ENCODE peak calls at places on chromosomes 6 and 20, in ten cellular contexts. J is adrenal gland, M is endodermal cell, L is breast epithelium, R is fibroblast of lung, G is LNCaP clone FGC, Q is hepatocyte, X is gastrocnemius medialis, T is A673, I is dorsolateral prefrontal cortex. P is an unnamed sample.

GRCh38 chr20:31707994-31708744 is 14.5 kb downstream of the BCL2L1 start:
- DNase-seq in J (peak), M (peak), L (peak), R (no peak), G (no peak), Q (peak), X (peak), T (no peak), I (no peak), P (no peak)

GRCh38 chr6:32313964-32314363 is 57.7 kb downstream of the TSBP1 start:
- DNase-seq in J (no peak), M (no peak), L (no peak), R (no peak), G (no peak), Q (no peak), X (no peak), T (no peak), I (no peak), P (no peak)

GRCh38 chr20:43963872-43964791 is 49.5 kb downstream of the TOX2 start:
- DNase-seq in J (no peak), M (peak), L (no peak), R (peak), G (no peak), Q (no peak), X (no peak), T (peak), I (no peak), P (no peak)

GRCh38 chr6:3791526-3792212 is 40.2 kb upstream of the PXDC1 start:
- DNase-seq in J (no peak), M (no peak), L (no peak), R (no peak), G (no peak), Q (no peak), X (no peak), T (no peak), I (no peak), P (no peak)

GRCh38 chr6:38404355-38404754 is 235.4 kb downstream of the BTBD9 start:
- DNase-seq in J (no peak), M (no peak), L (no peak), R (peak), G (peak), Q (no peak), X (no peak), T (peak), I (no peak), P (no peak)

GRCh38 chr6:161736796-161737292 is 463.0 kb upstream of the AGPAT4 start:
- DNase-seq in J (no peak), M (no peak), L (no peak), R (no peak), G (no peak), Q (no peak), X (no peak), T (no peak), I (no peak), P (no peak)

GRCh38 chr6:109343518-109343917 is 38.7 kb downstream of the CD164 start:
- DNase-seq in J (no peak), M (no peak), L (no peak), R (no peak), G (no peak), Q (no peak), X (no peak), T (no peak), I (no peak), P (no peak)

GRCh38 chr20:45890077-45890996 is 671 bp downstream of the NEURL2 start:
- DNase-seq in J (peak), M (peak), L (peak), R (peak), G (no peak), Q (peak), X (peak), T (peak), I (peak), P (no peak)

GRCh38 chr6:98944598-98945011 is 3.1 kb downstream of the FBXL4 start:
- DNase-seq in J (peak), M (no peak), L (no peak), R (peak), G (peak), Q (peak), X (no peak), T (peak), I (no peak), P (no peak)

GRCh38 chr20:24634855-24635254 is 165.4 kb downstream of the SYNDIG1 start:
- DNase-seq in J (no peak), M (peak), L (no peak), R (peak), G (no peak), Q (peak), X (no peak), T (peak), I (peak), P (peak)

GRCh38 chr20:9514461-9515210 is at the start of gene LAMP5:
- DNase-seq in J (no peak), M (peak), L (no peak), R (peak), G (no peak), Q (peak), X (no peak), T (peak), I (no peak), P (no peak)

GRCh38 chr6:109187399-109188114 is 92.2 kb downstream of the CEP57L1 start:
- DNase-seq in J (peak), M (peak), L (peak), R (peak), G (no peak), Q (peak), X (peak), T (peak), I (peak), P (peak)

GRCh38 chr20:11015440-11015839 is 341.6 kb upstream of the JAG1 start:
- DNase-seq in J (no peak), M (no peak), L (no peak), R (no peak), G (no peak), Q (no peak), X (no peak), T (no peak), I (no peak), P (no peak)

GRCh38 chr6:27263886-27264285 is 16.4 kb downstream of the PRSS16 start:
- DNase-seq in J (no peak), M (no peak), L (no peak), R (no peak), G (no peak), Q (no peak), X (no peak), T (no peak), I (no peak), P (no peak)

GRCh38 chr6:17101422-17102257 is at the start of gene STMND1:
- DNase-seq in J (peak), M (peak), L (peak), R (peak), G (no peak), Q (peak), X (no peak), T (peak), I (no peak), P (no peak)

GRCh38 chr6:89793586-89793985 is 26.0 kb downstream of the MDN1 start:
- DNase-seq in J (no peak), M (no peak), L (no peak), R (no peak), G (no peak), Q (no peak), X (peak), T (no peak), I (no peak), P (no peak)

GRCh38 chr6:118591897-118592296 is 43.8 kb downstream of the PLN start:
- DNase-seq in J (no peak), M (no peak), L (no peak), R (peak), G (no peak), Q (no peak), X (no peak), T (no peak), I (no peak), P (no peak)

GRCh38 chr6:42378125-42378524 is 73.6 kb downstream of the TRERF1 start:
- DNase-seq in J (no peak), M (no peak), L (no peak), R (no peak), G (no peak), Q (no peak), X (no peak), T (no peak), I (no peak), P (no peak)

GRCh38 chr20:2873747-2874041 is 413 bp downstream of the PTPRA start:
- DNase-seq in J (peak), M (peak), L (peak), R (no peak), G (no peak), Q (peak), X (no peak), T (peak), I (peak), P (no peak)

GRCh38 chr20:62946918-62947317 is 5.6 kb upstream of the SLC17A9 start:
- DNase-seq in J (no peak), M (no peak), L (no peak), R (no peak), G (no peak), Q (no peak), X (no peak), T (no peak), I (no peak), P (no peak)

GRCh38 chr20:62973033-62973745 is 20.7 kb downstream of the SLC17A9 start:
- DNase-seq in J (no peak), M (no peak), L (no peak), R (no peak), G (no peak), Q (no peak), X (no peak), T (no peak), I (no peak), P (no peak)

GRCh38 chr20:3712279-3712873 is at the start of gene SIGLEC1:
- DNase-seq in J (peak), M (no peak), L (no peak), R (no peak), G (no peak), Q (no peak), X (peak), T (no peak), I (peak), P (no peak)

GRCh38 chr6:152094992-152095592 is 287.6 kb downstream of the ESR1 start:
- DNase-seq in J (peak), M (peak), L (peak), R (peak), G (no peak), Q (peak), X (peak), T (peak), I (no peak), P (peak)

GRCh38 chr6:144722214-144722737 is 437.1 kb downstream of the UTRN start:
- DNase-seq in J (no peak), M (no peak), L (no peak), R (no peak), G (no peak), Q (no peak), X (no peak), T (no peak), I (no peak), P (peak)

GRCh38 chr6:149318581-149319286 is 1.2 kb downstream of the TAB2 start:
- DNase-seq in J (no peak), M (no peak), L (no peak), R (no peak), G (no peak), Q (peak), X (no peak), T (peak), I (no peak), P (no peak)

GRCh38 chr6:149319413-149319812 is 1.9 kb downstream of the TAB2 start:
- DNase-seq in J (no peak), M (no peak), L (no peak), R (no peak), G (no peak), Q (no peak), X (no peak), T (no peak), I (no peak), P (no peak)

GRCh38 chr6:149317656-149318571 is at the start of gene TAB2:
- DNase-seq in J (peak), M (peak), L (peak), R (no peak), G (no peak), Q (peak), X (peak), T (peak), I (no peak), P (no peak)

GRCh38 chr6:149316108-149316727 is 1.3 kb upstream of the TAB2 start:
- DNase-seq in J (no peak), M (no peak), L (no peak), R (no peak), G (no peak), Q (no peak), X (no peak), T (no peak), I (no peak), P (no peak)

GRCh38 chr6:149316740-149317655 is 514 bp upstream of the TAB2 start:
- DNase-seq in J (peak), M (peak), L (peak), R (peak), G (peak), Q (peak), X (peak), T (peak), I (peak), P (peak)
- TF ChIP-seq CTCF in J (peak), M (peak), L (peak), R (no peak), G (no peak), Q (no peak), X (no peak), T (no peak), I (no peak), P (no peak)

GRCh38 chr6:112038268-112038667 is 15.6 kb upstream of the CCN6 start:
- DNase-seq in J (no peak), M (no peak), L (no peak), R (no peak), G (no peak), Q (no peak), X (no peak), T (peak), I (no peak), P (no peak)
- H3K4me3 ChIP-seq in J (no peak), M (no peak), L (no peak), R (no peak), G (no peak), Q (no peak), X (no peak), T (no peak), I (no peak), P (no peak)

DNA sequence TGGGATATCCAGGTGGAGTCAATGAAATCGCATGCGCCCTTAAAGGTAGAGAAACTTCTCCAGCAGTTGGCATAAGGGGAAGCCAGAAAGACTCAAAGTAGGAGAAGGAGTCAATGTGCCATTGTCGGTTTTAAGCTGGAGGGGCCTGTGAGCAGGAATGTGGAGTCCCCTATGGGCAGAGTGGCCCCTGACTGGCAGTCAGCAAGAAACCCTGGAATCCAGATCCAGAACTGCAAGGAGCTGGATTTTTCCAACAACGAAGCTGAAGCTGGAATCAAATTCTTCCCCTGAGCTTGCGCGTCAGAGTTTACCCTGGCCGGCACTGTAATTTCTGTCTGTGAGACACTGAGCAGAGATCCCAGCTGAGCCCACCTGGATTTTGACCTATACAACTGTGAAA is 315.0 kb downstream of the DHX35 start:
- DNase-seq in J (no peak), M (no peak), L (no peak), R (no peak), G (no peak), Q (no peak), X (no peak), T (no peak), I (no peak), P (no peak)
- TF ChIP-seq CTCF in J (no peak), M (no peak), L (no peak), R (no peak), G (no peak), Q (no peak), X (no peak), T (no peak), I (no peak), P (no peak)

DNA sequence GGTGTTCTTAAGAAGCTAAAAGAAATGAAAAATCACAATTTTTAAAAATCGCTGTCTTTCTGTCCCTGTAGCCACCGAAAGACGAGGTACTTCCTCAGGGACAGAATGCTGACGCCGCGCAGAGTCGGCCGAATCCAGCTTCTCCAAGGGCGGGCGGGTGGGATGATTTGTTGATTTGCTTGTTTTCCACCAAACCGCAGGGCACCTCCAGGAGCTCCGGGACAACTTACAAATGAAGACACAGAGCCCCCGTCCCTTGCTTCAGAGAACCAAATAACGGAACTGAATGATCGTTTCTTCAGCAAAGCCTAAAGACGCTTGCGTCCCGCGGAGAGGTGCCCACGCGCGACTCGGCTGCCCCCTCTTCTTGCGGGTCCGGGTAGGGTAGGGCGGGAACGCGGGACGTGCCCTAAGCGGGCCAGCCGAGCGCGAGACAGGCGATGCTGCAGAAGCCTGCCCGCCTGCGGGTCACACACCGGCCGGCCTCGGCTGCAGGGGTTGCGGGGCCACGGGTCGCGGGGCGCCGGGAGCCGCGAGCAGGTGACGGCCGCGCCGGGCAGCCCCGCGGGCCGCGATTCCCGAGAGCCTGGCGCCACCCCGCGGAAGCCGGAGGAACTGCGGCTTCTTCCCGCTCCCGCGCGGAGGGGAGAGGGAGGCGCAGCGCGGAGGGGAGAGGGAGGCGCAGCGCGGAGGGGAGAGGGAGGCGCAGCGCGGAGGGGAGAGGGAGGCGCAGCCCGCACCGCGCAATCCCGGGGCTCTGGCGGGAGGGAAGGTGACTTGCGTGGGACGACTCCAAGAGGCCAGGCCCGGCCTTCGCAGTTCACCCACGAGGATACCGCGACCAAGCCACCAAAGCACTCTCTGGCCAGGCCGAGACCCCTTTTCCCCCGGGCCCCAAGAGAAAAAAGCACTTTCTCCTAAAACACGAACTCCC is 7.7 kb upstream of the FOXF2 start:
- DNase-seq in J (peak), M (peak), L (no peak), R (peak), G (no peak), Q (peak), X (no peak), T (peak), I (peak), P (no peak)
- H3K4me3 ChIP-seq in J (peak), M (no peak), L (no peak), R (peak), G (no peak), Q (peak), X (peak), T (peak), I (peak), P (peak)

GRCh38 chr6:107179004-107179403 is 63.7 kb upstream of the BEND3 start:
- DNase-seq in J (no peak), M (no peak), L (no peak), R (peak), G (peak), Q (no peak), X (no peak), T (peak), I (no peak), P (no peak)
- TF ChIP-seq CTCF in J (peak), M (peak), L (no peak), R (peak), G (peak), Q (peak), X (no peak), T (peak), I (no peak), P (peak)